ENCODE peak calls at places on chromosomes 7 and 10, in five cellular contexts. N is GM23248, D is DND-41, T is PC-3, V is SK-N-SH. R is an unnamed sample.

GRCh38 chr10:71690094-71690720 is 29.4 kb downstream of the C10orf105 start:
- DNase-seq in V (no peak), N (no peak), T (no peak), D (no peak), R (no peak)

GRCh38 chr10:113957013-113957412 is 86.7 kb upstream of the ADRB1 start:
- DNase-seq in V (no peak), D (no peak), T (peak; percentile 62), N (peak; percentile 66), R (no peak)

GRCh38 chr7:157194948-157195347 is 56.2 kb downstream of the UBE3C start:
- DNase-seq in V (no peak), N (no peak), D (no peak), T (no peak), R (no peak)

GRCh38 chr10:93431361-93431760 is 50.8 kb downstream of the MYOF start:
- DNase-seq in T (no peak), N (no peak), D (no peak), V (no peak), R (no peak)

GRCh38 chr7:48528689-48529088 is 357.4 kb downstream of the ABCA13 start:
- DNase-seq in V (no peak), N (no peak), T (no peak), D (no peak), R (no peak)

GRCh38 chr10:83476211-83476610 is 663.1 kb upstream of the GHITM start:
- DNase-seq in T (no peak), V (no peak), D (no peak), N (no peak), R (no peak)

GRCh38 chr10:13414855-13415254 is 66.8 kb upstream of the SEPHS1 start:
- DNase-seq in D (no peak), T (peak; percentile 9), V (peak; percentile 36), N (peak; percentile 28), R (peak; percentile 78)

GRCh38 chr7:127850195-127850594 is 181.0 kb downstream of the LRRC4 start:
- DNase-seq in V (no peak), N (no peak), T (no peak), D (no peak), R (no peak)

GRCh38 chr7:2688409-2689342 is 674 bp downstream of the AMZ1 start:
- DNase-seq in D (no peak), T (no peak), N (peak; percentile 55), V (peak; percentile 72), R (peak; percentile 92)

GRCh38 chr10:25017247-25017590 is 807 bp downstream of the THNSL1 start:
- DNase-seq in N (peak; percentile 40), D (no peak), V (peak; percentile 29), T (peak; percentile 5), R (no peak)

GRCh38 chr7:143176128-143176527 is 7.1 kb upstream of the TAS2R39 start:
- DNase-seq in V (no peak), T (no peak), D (no peak), N (no peak), R (no peak)

GRCh38 chr10:127194598-127194997 is 1.8 kb downstream of the INSYN2A start:
- DNase-seq in N (no peak), V (no peak), T (no peak), D (no peak), R (no peak)
- H3K4me3 ChIP-seq in N (no peak overlapping the region), V (peak overlapping the region; percentile 66), T (no peak overlapping the region), D (no peak overlapping the region), R (no peak overlapping the region)

GRCh38 chr10:14588084-14588937 is 186.4 kb downstream of the FAM107B start:
- DNase-seq in V (no peak), T (peak; percentile 77), N (peak; percentile 98), D (no peak), R (peak; percentile 90)
- H4K20me1 ChIP-seq in V (no peaks in the 10 kb centered on the region), T (no peaks in the 10 kb centered on the region), N (no peaks in the 10 kb centered on the region), D (no peaks in the 10 kb centered on the region), R (no peaks in the 10 kb centered on the region)

GRCh38 chr7:152149363-152149762 is 123.9 kb downstream of the GALNT11 start:
- DNase-seq in N (no peak), T (no peak), V (no peak), D (no peak), R (no peak)

GRCh38 chr7:152148706-152149105 is 123.2 kb downstream of the GALNT11 start:
- DNase-seq in V (no peak), T (no peak), N (no peak), D (no peak), R (no peak)

GRCh38 chr7:152144557-152145245 is 119.2 kb downstream of the GALNT11 start:
- DNase-seq in V (no peak), T (no peak), D (no peak), N (no peak), R (no peak)

GRCh38 chr7:152142976-152143665 is 117.6 kb downstream of the GALNT11 start:
- DNase-seq in T (no peak), V (no peak), D (no peak), N (no peak), R (no peak)

GRCh38 chr7:152145853-152146466 is 120.5 kb downstream of the GALNT11 start:
- DNase-seq in N (peak; percentile 67), V (peak; percentile 62), T (peak; percentile 56), D (peak; percentile 17), R (peak; percentile 72)
- H3K36me3 ChIP-seq in N (peaks cover 72% of the 10 kb centered on the region), V (peaks cover 87% of the 10 kb centered on the region), T (peaks cover 29% of the 10 kb centered on the region), D (peaks cover 92% of the 10 kb centered on the region), R (peaks cover 62% of the 10 kb centered on the region)

GRCh38 chr7:150340024-150340749 is 1.2 kb downstream of the RARRES2 start:
- DNase-seq in V (no peak), T (no peak), D (no peak), N (peak; percentile 25), R (peak; percentile 91)

GRCh38 chr7:150341263-150342118 is at the start of gene RARRES2:
- DNase-seq in D (no peak), V (peak; percentile 85), T (no peak), N (no peak), R (peak; percentile 66)

GRCh38 chr7:150340875-150341262 is 560 bp downstream of the RARRES2 start:
- DNase-seq in T (no peak), D (no peak), V (no peak), N (no peak), R (peak; percentile 65)

GRCh38 chr7:150343225-150343624 is 1.8 kb upstream of the RARRES2 start:
- DNase-seq in T (no peak), D (no peak), V (no peak), N (no peak), R (no peak)

GRCh38 chr7:150342119-150342405 is 633 bp upstream of the RARRES2 start:
- DNase-seq in N (no peak), D (no peak), V (no peak), T (no peak), R (no peak)
- H3K4me3 ChIP-seq in N (no peak overlapping the region), D (no peak overlapping the region), V (no peak overlapping the region), T (no peak overlapping the region), R (no peak overlapping the region)

DNA sequence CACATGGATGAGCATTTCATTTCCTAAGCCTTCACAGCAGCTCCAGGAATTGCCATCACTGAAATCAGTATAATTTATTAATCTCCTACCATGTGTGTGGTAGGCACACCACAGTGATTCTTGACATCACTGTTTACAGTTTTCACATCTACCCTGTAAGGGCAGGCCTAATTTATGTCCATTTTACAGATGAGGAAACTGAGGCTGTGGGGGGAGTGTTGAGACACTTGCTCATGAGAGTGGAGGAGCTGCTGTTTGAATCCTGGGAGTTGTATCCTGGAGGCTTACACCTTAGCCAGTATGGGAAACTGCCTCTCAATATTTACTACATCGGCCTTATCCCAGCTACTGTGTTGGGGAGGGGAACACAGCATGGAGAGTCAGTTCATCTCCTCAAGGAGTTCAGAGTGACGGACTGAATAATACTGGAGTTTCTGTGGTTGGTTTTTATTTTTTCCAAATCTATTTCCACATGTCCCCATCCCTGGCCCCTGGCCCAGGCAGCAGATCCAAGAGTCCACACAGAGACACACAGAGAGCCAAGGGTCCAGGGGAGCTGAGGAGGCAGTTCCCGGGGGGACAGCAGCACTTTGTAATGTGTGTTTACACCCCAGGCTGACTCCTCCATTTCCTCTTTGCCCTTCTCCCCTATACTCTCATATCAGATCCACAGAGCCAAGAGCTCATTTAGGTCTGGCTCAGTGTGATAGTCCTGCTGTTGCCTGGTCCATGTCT is 13.2 kb downstream of the UBTD1 start:
- DNase-seq in V (no peak), D (no peak), T (no peak), N (no peak), R (peak; percentile 55)
- H4K20me1 ChIP-seq in V (peaks cover 92% of the 10 kb centered on the region), D (peaks cover 6% of the 10 kb centered on the region), T (no peaks in the 10 kb centered on the region), N (no peaks in the 10 kb centered on the region), R (peaks cover 82% of the 10 kb centered on the region)

R was measured in osteoblast.